ENCODE peak calls at places on chromosome 7, in six cellular contexts. R is choroid plexus epithelial cell; H is CD8-positive, alpha-beta memory T cell; L is retinal pigment epithelial cell; J is neural progenitor cell; K is psoas muscle. G is an unnamed sample.
A peak's percentile ranks its signal among the peaks of the same experiment; 100 is the strongest.

GRCh38 chr7:73901231-73901822 is 40.4 kb downstream of the TMEM270 start:
- DNase-seq in R (no peak), H (no peak), L (no peak), J (no peak), K (peak; percentile 34), G (no peak)

GRCh38 chr7:139619367-139619657 is 95.8 kb downstream of the CLEC2L start:
- DNase-seq in R (peak; percentile 65), H (no peak), L (no peak), J (no peak), K (no peak), G (no peak)

GRCh38 chr7:134514663-134515062 is 12.7 kb upstream of the AKR1B10 start:
- DNase-seq in R (peak; percentile 89), H (no peak), L (no peak), J (peak; percentile 81), K (no peak), G (no peak)

GRCh38 chr7:158869876-158870275 is 13.5 kb downstream of the DYNC2I1 start:
- DNase-seq in R (no peak), H (no peak), L (no peak), J (no peak), K (no peak), G (no peak)

GRCh38 chr7:2713370-2713769 is 25.4 kb downstream of the AMZ1 start:
- DNase-seq in R (peak; percentile 27), H (no peak), L (no peak), J (peak; percentile 60), K (no peak), G (no peak)

GRCh38 chr7:139180700-139181311 is 50.2 kb upstream of the UBN2 start:
- DNase-seq in R (peak; percentile 12), H (no peak), L (peak; percentile 25), J (no peak), K (no peak), G (no peak)

GRCh38 chr7:39720586-39720985 is 97.2 kb downstream of the RALA start:
- DNase-seq in R (no peak), H (no peak), L (no peak), J (no peak), K (no peak), G (no peak)

GRCh38 chr7:54944179-54944578 is 74.6 kb upstream of the EGFR start:
- DNase-seq in R (peak; percentile 88), H (no peak), L (peak; percentile 71), J (no peak), K (no peak), G (no peak)

GRCh38 chr7:47967708-47968107 is 11.7 kb downstream of the HUS1 start:
- DNase-seq in R (no peak), H (no peak), L (no peak), J (no peak), K (no peak), G (no peak)

GRCh38 chr7:28114056-28114455 is 66.5 kb downstream of the JAZF1 start:
- DNase-seq in R (no peak), H (no peak), L (no peak), J (no peak), K (no peak), G (no peak)

GRCh38 chr7:107118109-107118900 is 50.5 kb upstream of the HBP1 start:
- DNase-seq in R (peak; percentile 48), H (no peak), L (peak; percentile 6), J (no peak), K (no peak), G (no peak)

GRCh38 chr7:95297041-95297440 is 27.3 kb downstream of the PON1 start:
- DNase-seq in R (no peak), H (no peak), L (no peak), J (no peak), K (no peak), G (no peak)

GRCh38 chr7:2196381-2197378 is 36.1 kb downstream of the MAD1L1 start:
- DNase-seq in R (no peak), H (no peak), L (no peak), J (no peak), K (no peak), G (no peak)

GRCh38 chr7:129872054-129872453 is 80.7 kb downstream of the UBE2H start:
- DNase-seq in R (no peak), H (no peak), L (no peak), J (no peak), K (no peak), G (no peak)

GRCh38 chr7:105003275-105003674 is 10.7 kb upstream of the KMT2E start:
- DNase-seq in R (peak; percentile 77), H (no peak), L (peak; percentile 70), J (no peak), K (peak; percentile 68), G (peak; percentile 68)

GRCh38 chr7:29424984-29425309 is 138.7 kb upstream of the PRR15 start:
- DNase-seq in R (no peak), H (no peak), L (no peak), J (no peak), K (no peak), G (no peak)

GRCh38 chr7:44735403-44736165 is 13.1 kb upstream of the ZMIZ2 start:
- DNase-seq in R (peak; percentile 97), H (peak; percentile 54), L (peak; percentile 69), J (no peak), K (no peak), G (no peak)

GRCh38 chr7:121595949-121596692 is 200.0 kb upstream of the FAM3C start:
- DNase-seq in R (no peak), H (no peak), L (no peak), J (no peak), K (no peak), G (no peak)

GRCh38 chr7:66500087-66500486 is 128.6 kb upstream of the KCTD7 start:
- DNase-seq in R (no peak), H (no peak), L (peak; percentile 21), J (no peak), K (no peak), G (no peak)

GRCh38 chr7:7180725-7181428 is 1.5 kb upstream of the C1GALT1 start:
- DNase-seq in R (no peak), H (no peak), L (no peak), J (no peak), K (peak; percentile 10), G (no peak)
- H3K4me3 ChIP-seq in R (no peak overlapping the region), H (peak overlapping the region; percentile 100), L (no peak overlapping the region), J (peak overlapping the region; percentile 91), K (peak overlapping the region; percentile 94), G (peak overlapping the region; percentile 93)

DNA sequence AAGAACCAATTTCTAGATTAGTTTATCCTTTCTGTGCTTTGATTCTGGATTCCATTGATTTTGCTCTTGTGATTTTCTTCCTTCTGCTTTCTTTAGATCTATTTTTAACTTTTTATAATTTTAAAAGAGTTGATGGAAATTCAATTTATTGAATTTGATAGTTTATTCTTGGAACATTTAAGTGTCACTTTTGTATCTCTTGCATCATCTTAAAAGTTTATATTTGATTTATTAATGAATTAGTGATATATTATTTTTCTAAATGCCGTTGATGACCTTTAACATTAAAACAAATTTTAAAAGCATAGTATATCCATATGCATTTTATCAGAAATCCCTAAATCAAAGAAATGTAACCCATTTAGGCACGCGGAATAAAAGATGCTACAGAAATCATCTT is 26.9 kb downstream of the DMTF1 start:
- DNase-seq in R (no peak), H (no peak), L (no peak), J (no peak), K (no peak), G (no peak)
- H3K4me3 ChIP-seq in R (no peak overlapping the region), H (no peak overlapping the region), L (no peak overlapping the region), J (no peak overlapping the region), K (no peak overlapping the region), G (no peak overlapping the region)

DNA sequence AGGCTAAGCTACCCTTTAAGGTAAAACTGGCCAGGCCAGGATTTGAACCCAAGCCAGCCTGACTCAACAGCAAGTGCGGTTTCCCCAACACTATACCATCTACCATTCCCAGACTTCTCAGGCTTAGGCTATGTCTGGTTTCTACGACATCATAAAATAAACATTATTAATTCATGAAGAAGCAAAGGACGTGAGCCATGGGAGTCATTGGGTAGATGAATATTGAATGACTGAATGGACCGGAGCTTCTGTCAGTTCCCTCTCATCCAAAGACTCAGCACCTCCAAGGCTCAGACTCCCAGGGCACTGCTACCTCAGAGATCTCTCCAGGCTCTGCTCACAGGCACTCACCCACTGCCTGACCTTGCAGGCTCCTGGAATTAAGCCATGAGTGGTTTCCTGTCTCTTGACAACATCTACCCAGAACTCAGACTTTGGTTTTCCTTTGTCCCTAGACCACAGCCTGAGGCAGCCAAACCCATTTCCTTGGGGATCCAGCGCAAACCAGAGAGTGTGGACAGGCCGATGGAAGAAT is 64.6 kb upstream of the STEAP1B start:
- DNase-seq in R (peak; percentile 77), H (no peak), L (no peak), J (no peak), K (peak; percentile 52), G (no peak)
- H3K4me3 ChIP-seq in R (no peak overlapping the region), H (no peak overlapping the region), L (no peak overlapping the region), J (no peak overlapping the region), K (peak overlapping the region; percentile 43), G (no peak overlapping the region)

DNA sequence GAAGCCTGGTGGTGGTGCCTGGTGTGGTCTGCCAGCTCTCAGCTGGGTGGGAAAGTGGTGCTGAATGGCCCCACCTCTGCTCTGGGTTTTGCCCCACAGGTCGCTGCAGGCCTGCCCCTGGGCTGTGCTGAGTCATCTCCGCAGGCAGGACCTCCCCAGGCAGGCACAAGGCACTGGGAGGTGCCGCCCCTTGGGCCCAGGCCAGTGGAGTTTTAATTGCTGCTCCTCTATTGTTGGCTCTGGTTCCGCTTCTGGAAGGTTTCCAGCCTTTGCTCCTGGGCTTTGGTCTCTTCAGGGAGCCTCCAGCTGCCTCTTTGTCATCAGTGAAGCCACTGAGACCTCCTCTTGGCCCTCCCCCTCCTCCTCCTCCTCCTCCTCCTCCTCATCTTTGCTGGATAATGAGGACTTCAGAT is 180.3 kb upstream of the GRB10 start:
- DNase-seq in R (peak; percentile 60), H (no peak), L (peak; percentile 95), J (peak; percentile 25), K (peak; percentile 72), G (no peak)
- H3K4me3 ChIP-seq in R (no peak overlapping the region), H (no peak overlapping the region), L (no peak overlapping the region), J (no peak overlapping the region), K (no peak overlapping the region), G (no peak overlapping the region)

GRCh38 chr7:155124706-155125105 is 54.6 kb downstream of the HTR5A start:
- DNase-seq in R (no peak), H (no peak), L (no peak), J (no peak), K (no peak), G (no peak)

GRCh38 chr7:155120460-155120859 is 50.3 kb downstream of the HTR5A start:
- DNase-seq in R (no peak), H (no peak), L (no peak), J (no peak), K (no peak), G (no peak)

GRCh38 chr7:155122831-155123230 is 52.7 kb downstream of the HTR5A start:
- DNase-seq in R (no peak), H (no peak), L (no peak), J (peak; percentile 39), K (no peak), G (no peak)

GRCh38 chr7:155119801-155120382 is 49.8 kb downstream of the HTR5A start:
- DNase-seq in R (peak; percentile 2), H (no peak), L (no peak), J (no peak), K (no peak), G (no peak)

DNA sequence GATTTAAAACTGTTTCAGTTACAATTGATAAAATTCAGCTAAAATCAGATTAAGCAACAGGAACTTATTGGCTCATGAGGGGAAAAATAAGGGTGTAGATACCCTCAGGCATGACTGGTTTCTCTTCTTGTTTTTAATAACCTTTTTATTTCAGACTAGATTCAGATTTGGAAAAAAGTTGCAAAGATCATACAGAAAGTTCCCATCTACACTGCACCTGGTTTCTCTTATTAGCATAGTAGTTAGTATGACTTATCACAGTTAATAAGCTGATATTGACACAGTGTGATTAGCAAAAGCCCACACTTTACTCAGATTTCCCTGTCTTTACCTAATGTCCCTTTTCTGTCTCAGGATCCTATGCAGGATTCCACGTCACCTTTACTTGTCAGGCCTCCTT is 53.3 kb downstream of the HTR5A start:
- DNase-seq in R (no peak), H (no peak), L (no peak), J (no peak), K (no peak), G (no peak)
- H3K4me3 ChIP-seq in R (no peak overlapping the region), H (no peak overlapping the region), L (no peak overlapping the region), J (no peak overlapping the region), K (no peak overlapping the region), G (no peak overlapping the region)